ENCODE peak calls at places on chromosomes 13 and 19, in seven cellular contexts. One of them, this sample, is unnamed.
A peak's percentile ranks its signal among the peaks of the same experiment; 100 is the strongest.

GRCh38 chr13:113951246-113951999 is 22.5 kb downstream of the C13orf46 start:
- DNase-seq in suprapubic skin: peak; percentile 93
- DNase-seq in NCI-H2171 treated with DMSO at 0.1 percent for 48 hours: no peak
- DNase-seq in HS-27A: no peak
- DNase-seq in posterior vena cava: peak; percentile 97
- DNase-seq in kidney epithelial cell: no peak
- DNase-seq in natural killer cell treated with Interleukin-12 subunit alpha and Interleukin-12 subunit beta and Interleukin-15 and Interleukin-18, amount 100 ng/mL, for 72 hours: peak; percentile 78
- DNase-seq in this sample: peak; percentile 97

GRCh38 chr19:7515091-7515470 is 822 bp upstream of the ZNF358 start:
- DNase-seq in posterior vena cava: peak; percentile 84
- DNase-seq in suprapubic skin: no peak
- DNase-seq in kidney epithelial cell: no peak
- DNase-seq in NCI-H2171 treated with DMSO at 0.1 percent for 48 hours: no peak
- DNase-seq in HS-27A: no peak
- DNase-seq in natural killer cell treated with Interleukin-12 subunit alpha and Interleukin-12 subunit beta and Interleukin-15 and Interleukin-18, amount 100 ng/mL, for 72 hours: no peak
- DNase-seq in this sample: no peak

GRCh38 chr19:40933025-40933424 is 51.0 kb upstream of the CYP2A7 start:
- DNase-seq in natural killer cell treated with Interleukin-12 subunit alpha and Interleukin-12 subunit beta and Interleukin-15 and Interleukin-18, amount 100 ng/mL, for 72 hours: no peak
- DNase-seq in suprapubic skin: no peak
- DNase-seq in kidney epithelial cell: no peak
- DNase-seq in NCI-H2171 treated with DMSO at 0.1 percent for 48 hours: no peak
- DNase-seq in posterior vena cava: no peak
- DNase-seq in HS-27A: peak; percentile 19
- DNase-seq in this sample: no peak

GRCh38 chr13:73542446-73542845 is 483.6 kb downstream of the KLF5 start:
- DNase-seq in suprapubic skin: no peak
- DNase-seq in kidney epithelial cell: no peak
- DNase-seq in posterior vena cava: no peak
- DNase-seq in HS-27A: no peak
- DNase-seq in natural killer cell treated with Interleukin-12 subunit alpha and Interleukin-12 subunit beta and Interleukin-15 and Interleukin-18, amount 100 ng/mL, for 72 hours: no peak
- DNase-seq in NCI-H2171 treated with DMSO at 0.1 percent for 48 hours: no peak
- DNase-seq in this sample: no peak

GRCh38 chr13:104253063-104253680 is 1187.0 kb upstream of the SLC10A2 start:
- DNase-seq in natural killer cell treated with Interleukin-12 subunit alpha and Interleukin-12 subunit beta and Interleukin-15 and Interleukin-18, amount 100 ng/mL, for 72 hours: no peak
- DNase-seq in HS-27A: peak; percentile 3
- DNase-seq in suprapubic skin: no peak
- DNase-seq in NCI-H2171 treated with DMSO at 0.1 percent for 48 hours: peak; percentile 61
- DNase-seq in posterior vena cava: no peak
- DNase-seq in kidney epithelial cell: no peak
- DNase-seq in this sample: no peak

GRCh38 chr13:59319276-59319675 is 844.5 kb downstream of the DIAPH3 start:
- DNase-seq in natural killer cell treated with Interleukin-12 subunit alpha and Interleukin-12 subunit beta and Interleukin-15 and Interleukin-18, amount 100 ng/mL, for 72 hours: no peak
- DNase-seq in posterior vena cava: no peak
- DNase-seq in suprapubic skin: no peak
- DNase-seq in kidney epithelial cell: no peak
- DNase-seq in NCI-H2171 treated with DMSO at 0.1 percent for 48 hours: no peak
- DNase-seq in HS-27A: no peak
- DNase-seq in this sample: no peak

GRCh38 chr19:7983995-7984837 is 21.2 kb downstream of the ELAVL1 start:
- DNase-seq in kidney epithelial cell: no peak
- DNase-seq in natural killer cell treated with Interleukin-12 subunit alpha and Interleukin-12 subunit beta and Interleukin-15 and Interleukin-18, amount 100 ng/mL, for 72 hours: no peak
- DNase-seq in suprapubic skin: no peak
- DNase-seq in NCI-H2171 treated with DMSO at 0.1 percent for 48 hours: no peak
- DNase-seq in HS-27A: no peak
- DNase-seq in posterior vena cava: no peak
- DNase-seq in this sample: no peak

GRCh38 chr13:59584101-59584500 is 579.6 kb downstream of the DIAPH3 start:
- DNase-seq in posterior vena cava: no peak
- DNase-seq in HS-27A: no peak
- DNase-seq in kidney epithelial cell: no peak
- DNase-seq in natural killer cell treated with Interleukin-12 subunit alpha and Interleukin-12 subunit beta and Interleukin-15 and Interleukin-18, amount 100 ng/mL, for 72 hours: no peak
- DNase-seq in suprapubic skin: no peak
- DNase-seq in NCI-H2171 treated with DMSO at 0.1 percent for 48 hours: no peak
- DNase-seq in this sample: no peak

GRCh38 chr13:77565635-77566034 is 30.1 kb downstream of the SCEL start:
- DNase-seq in HS-27A: peak; percentile 4
- DNase-seq in suprapubic skin: no peak
- DNase-seq in natural killer cell treated with Interleukin-12 subunit alpha and Interleukin-12 subunit beta and Interleukin-15 and Interleukin-18, amount 100 ng/mL, for 72 hours: no peak
- DNase-seq in NCI-H2171 treated with DMSO at 0.1 percent for 48 hours: peak; percentile 75
- DNase-seq in posterior vena cava: no peak
- DNase-seq in kidney epithelial cell: no peak
- DNase-seq in this sample: no peak

This sample was measured in lower leg skin.